ENCODE peak calls at places on chromosomes 5 and 9, in four cellular contexts. P, T, Z and H are unnamed samples.

GRCh38 chr9:84169240-84169639 is 171.3 kb downstream of the SLC28A3 start:
- DNase-seq in T (no peak), P (no peak), Z (no peak), H (peak; percentile 47)

GRCh38 chr9:121271368-121272351 is 3.7 kb downstream of the GSN start:
- DNase-seq in P (no peak), T (no peak), Z (no peak), H (peak; percentile 84)

GRCh38 chr5:83475540-83476469 is 4.3 kb downstream of the VCAN start:
- DNase-seq in Z (no peak), P (no peak), T (no peak), H (peak; percentile 92)

GRCh38 chr9:113640418-113640817 is 176.9 kb downstream of the RGS3 start:
- DNase-seq in Z (no peak), P (no peak), T (no peak), H (no peak)

GRCh38 chr5:179332741-179333290 is 12.4 kb downstream of the ADAMTS2 start:
- DNase-seq in P (peak; percentile 60), T (no peak), Z (no peak), H (no peak)

GRCh38 chr5:116733995-116734716 is 159.5 kb upstream of the SEMA6A start:
- DNase-seq in P (no peak), T (peak; percentile 36), Z (no peak), H (peak; percentile 4)

GRCh38 chr9:108634164-108634563 is 221.6 kb downstream of the ACTL7B start:
- DNase-seq in Z (no peak), T (peak; percentile 37), P (no peak), H (no peak)

GRCh38 chr5:173620784-173621183 is 4.3 kb upstream of the BOD1 start:
- DNase-seq in T (no peak), P (no peak), Z (no peak), H (no peak)

GRCh38 chr5:77644443-77645157 is 6.1 kb upstream of the OTP start:
- DNase-seq in Z (no peak), P (no peak), T (no peak), H (no peak)

GRCh38 chr9:111516061-111516465 is 8.9 kb upstream of the ZNF483 start:
- DNase-seq in Z (no peak), T (no peak), P (no peak), H (no peak)

GRCh38 chr5:107888541-107888940 is 217.8 kb upstream of the EFNA5 start:
- DNase-seq in T (no peak), Z (no peak), P (no peak), H (no peak)

GRCh38 chr5:67094476-67095300 is 101.9 kb downstream of the CD180 start:
- DNase-seq in P (peak; percentile 58), Z (no peak), T (no peak), H (peak; percentile 92)

GRCh38 chr5:132460835-132461230 is 29.7 kb downstream of the IRF1 start:
- DNase-seq in T (no peak), Z (no peak), P (no peak), H (no peak)

GRCh38 chr5:761854-762685 is 22.5 kb downstream of the ZDHHC11B start:
- DNase-seq in T (no peak), Z (no peak), P (peak; percentile 86), H (no peak)

GRCh38 chr5:17192191-17192590 is 25.2 kb upstream of the BASP1 start:
- DNase-seq in Z (no peak), T (no peak), P (no peak), H (no peak)

GRCh38 chr9:237858-238345 is 23.2 kb downstream of the DOCK8 start:
- DNase-seq in T (no peak), Z (no peak), P (no peak), H (no peak)

GRCh38 chr5:131417240-131417869 is 153.5 kb downstream of the CDC42SE2 start:
- DNase-seq in Z (peak; percentile 57), P (peak; percentile 81), T (peak; percentile 87), H (peak; percentile 78)

GRCh38 chr9:750264-750967 is 91.1 kb upstream of the DMRT1 start:
- DNase-seq in Z (no peak), P (no peak), T (no peak), H (no peak)

GRCh38 chr5:54522080-54522479 is 4.5 kb downstream of the SNX18 start:
- DNase-seq in Z (no peak), T (no peak), P (no peak), H (no peak)

GRCh38 chr9:12973702-12974101 is 198.9 kb downstream of the LURAP1L start:
- DNase-seq in Z (no peak), T (no peak), P (no peak), H (no peak)

GRCh38 chr5:171838066-171838465 is 52.4 kb downstream of the SMIM23 start:
- DNase-seq in T (no peak), P (no peak), Z (no peak), H (no peak)

GRCh38 chr5:66666778-66667177 is 70.6 kb downstream of the MAST4 start:
- DNase-seq in T (no peak), P (peak; percentile 82), Z (no peak), H (no peak)

GRCh38 chr5:154642499-154643245 is 112.5 kb upstream of the LARP1 start:
- DNase-seq in T (peak; percentile 52), Z (no peak), P (no peak), H (peak; percentile 30)

GRCh38 chr9:132776268-132776667 is 101.8 kb downstream of the AK8 start:
- DNase-seq in T (no peak), P (no peak), Z (no peak), H (no peak)

GRCh38 chr5:57338849-57339340 is 143.7 kb downstream of the ACTBL2 start:
- DNase-seq in P (no peak), T (no peak), Z (no peak), H (no peak)

GRCh38 chr5:111394580-111394979 is 117.8 kb downstream of the STARD4 start:
- DNase-seq in P (no peak), T (no peak), Z (no peak), H (peak; percentile 45)

GRCh38 chr9:130639866-130640555 is 24.4 kb upstream of the PRDM12 start:
- DNase-seq in T (no peak), P (peak; percentile 52), Z (no peak), H (no peak)

GRCh38 chr5:158978061-158978745 is 121.5 kb downstream of the EBF1 start:
- DNase-seq in T (no peak), P (no peak), Z (no peak), H (peak; percentile 85)
- H3K4me3 ChIP-seq in T (no peak overlapping the region), P (no peak overlapping the region), Z (no peak overlapping the region), H (no peak overlapping the region)

GRCh38 chr5:10201223-10201868 is 48.3 kb downstream of the ATPSCKMT start:
- DNase-seq in T (no peak), P (no peak), Z (no peak), H (no peak)
- TF ChIP-seq CTCF in T (no peak), P (peak; percentile 5), Z (no peak), H (peak; percentile 43)

DNA sequence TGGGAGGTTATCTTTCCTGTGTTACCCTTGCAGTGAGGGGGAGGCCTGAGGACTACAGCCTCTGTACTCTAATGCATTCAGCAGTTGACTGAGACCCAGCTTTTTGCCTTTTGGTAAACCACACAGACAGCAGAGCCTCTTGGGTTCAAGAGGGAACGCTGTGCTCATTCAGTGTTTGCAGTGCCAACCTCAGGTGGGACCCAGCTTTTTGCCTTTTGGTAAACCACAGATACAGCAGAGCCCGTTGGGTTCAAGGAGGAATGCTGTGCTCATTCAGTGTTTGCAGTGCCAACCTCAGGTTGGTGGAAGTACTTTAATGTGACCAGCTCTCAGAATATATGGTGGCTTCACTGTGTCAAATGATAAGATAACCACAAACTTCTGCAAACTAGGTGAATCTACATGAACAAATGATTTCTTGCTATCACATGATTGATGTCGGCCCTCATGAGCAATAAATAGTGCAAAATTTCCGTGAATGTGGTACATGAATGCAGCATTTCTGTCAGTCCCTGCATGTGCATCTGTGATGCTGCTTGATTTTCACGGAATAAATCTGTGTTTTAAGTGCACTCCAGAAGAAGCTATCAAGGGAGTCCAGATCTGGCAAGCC is 1.7 kb downstream of the IQGAP2 start:
- DNase-seq in Z (no peak), T (peak; percentile 8), P (no peak), H (no peak)
- H3K4me3 ChIP-seq in Z (peak overlapping the region; percentile 74), T (no peak overlapping the region), P (peak overlapping the region; percentile 57), H (no peak overlapping the region)

GRCh38 chr5:33180900-33181299 is 259.9 kb upstream of the TARS1 start:
- DNase-seq in Z (no peak), T (no peak), P (no peak), H (peak; percentile 72)
- TF ChIP-seq CTCF in Z (peak; percentile 9), T (peak; percentile 46), P (peak; percentile 43), H (peak; percentile 47)

GRCh38 chr9:123339666-123340414 is 16.2 kb upstream of the CRB2 start:
- DNase-seq in P (no peak), Z (no peak), T (no peak), H (no peak)
- H3K4me3 ChIP-seq in P (no peak overlapping the region), Z (no peak overlapping the region), T (no peak overlapping the region), H (no peak overlapping the region)